ENCODE peak calls at places on chromosomes 16 and 17, in six cellular contexts. A is K562, N is A549, K is GM12878, J is upper lobe of left lung, M is HepG2. Z is an unnamed sample.

GRCh38 chr16:15925631-15926030 is 23.8 kb upstream of the ABCC1 start:
- ATAC-seq in N (no peak), A (no peak), K (no peak), M (peak), J (no peak), Z (no peak)

GRCh38 chr16:76071690-76072089 is 205.5 kb upstream of the CNTNAP4 start:
- ATAC-seq in K (no peak), J (no peak), N (no peak), A (no peak), M (no peak), Z (no peak)

GRCh38 chr17:78665952-78666920 is 89.0 kb upstream of the DNAH17 start:
- ATAC-seq in A (peak), M (peak), J (peak), N (no peak), K (peak), Z (peak)

GRCh38 chr16:31108794-31109558 is 790 bp downstream of the BCKDK start:
- ATAC-seq in J (no peak), M (no peak), A (no peak), K (no peak), N (no peak), Z (no peak)

GRCh38 chr16:3152273-3153076 is 17.6 kb downstream of the ZNF213 start:
- ATAC-seq in M (peak), N (peak), K (peak), J (peak), A (peak), Z (peak)

GRCh38 chr17:62085511-62086408 is 20.7 kb upstream of the MED13 start:
- ATAC-seq in A (peak), M (peak), N (no peak), K (peak), J (no peak), Z (no peak)

GRCh38 chr16:73993878-73994277 is 302.7 kb upstream of the PSMD7 start:
- ATAC-seq in M (no peak), N (no peak), K (no peak), A (no peak), J (no peak), Z (no peak)

GRCh38 chr16:69894675-69895074 is 56.5 kb upstream of the CLEC18A start:
- ATAC-seq in M (no peak), A (no peak), K (no peak), J (no peak), N (no peak), Z (no peak)

GRCh38 chr16:4795181-4795827 is at the start of gene SMIM22:
- ATAC-seq in M (no peak), K (no peak), A (peak), N (no peak), J (peak), Z (no peak)

GRCh38 chr17:80773243-80773991 is 218.2 kb upstream of the CHMP6 start:
- ATAC-seq in M (peak), A (peak), K (peak), N (peak), J (no peak), Z (peak)

GRCh38 chr17:82483836-82484235 is 25.3 kb downstream of the NARF start:
- ATAC-seq in J (no peak), M (no peak), K (no peak), N (no peak), A (no peak), Z (no peak)

GRCh38 chr16:86639354-86639753 is 61.0 kb downstream of the FOXL1 start:
- ATAC-seq in A (no peak), K (no peak), N (no peak), J (no peak), M (no peak), Z (no peak)

GRCh38 chr17:48143629-48144028 is 36.1 kb downstream of the SNX11 start:
- ATAC-seq in J (no peak), K (peak), A (no peak), M (no peak), N (no peak), Z (no peak)

GRCh38 chr16:3618782-3619166 is 7.4 kb upstream of the SLX4 start:
- ATAC-seq in J (no peak), N (peak), A (peak), M (no peak), K (peak), Z (no peak)

GRCh38 chr16:13999895-14000425 is 71.2 kb upstream of the MRTFB start:
- ATAC-seq in K (peak), N (no peak), J (no peak), M (no peak), A (peak), Z (no peak)

GRCh38 chr16:75004460-75004859 is 5.6 kb downstream of the ZNRF1 start:
- ATAC-seq in K (no peak), M (no peak), J (no peak), A (no peak), N (no peak), Z (no peak)

GRCh38 chr16:1713933-1714332 is 7.9 kb downstream of the MAPK8IP3 start:
- ATAC-seq in A (no peak), K (peak), J (no peak), N (no peak), M (no peak), Z (no peak)

GRCh38 chr17:72697602-72698146 is 394.8 kb downstream of the SLC39A11 start:
- ATAC-seq in K (no peak), A (no peak), N (no peak), J (no peak), M (peak), Z (no peak)

GRCh38 chr17:68238894-68239293 is 8.9 kb upstream of the AMZ2 start:
- ATAC-seq in A (no peak), M (no peak), J (no peak), K (peak), N (no peak), Z (no peak)

GRCh38 chr16:9092282-9092962 is 978 bp downstream of the HAPSTR1 start:
- ATAC-seq in N (peak), K (peak), A (peak), J (no peak), M (peak), Z (no peak)

GRCh38 chr16:1261131-1261917 is 5.5 kb downstream of the TPSD1 start:
- ATAC-seq in M (no peak), J (no peak), A (no peak), K (no peak), N (no peak), Z (no peak)

GRCh38 chr16:19715566-19715965 is 2.5 kb downstream of the KNOP1 start:
- ATAC-seq in J (no peak), N (no peak), A (no peak), M (no peak), K (no peak), Z (no peak)

GRCh38 chr17:61431594-61432311 is 20.5 kb upstream of the TBX4 start:
- ATAC-seq in M (peak), K (no peak), J (no peak), N (peak), A (no peak), Z (no peak)

GRCh38 chr16:69448470-69449193 is 24.2 kb downstream of the CYB5B start:
- ATAC-seq in J (peak), A (no peak), N (no peak), K (no peak), M (no peak), Z (peak)

GRCh38 chr16:78490847-78491246 is 391.4 kb downstream of the WWOX start:
- ATAC-seq in A (no peak), K (no peak), N (no peak), J (no peak), M (no peak), Z (no peak)

GRCh38 chr16:87936375-87937230 is at the start of gene CA5A:
- ATAC-seq in M (peak), J (no peak), K (no peak), A (peak), N (peak), Z (no peak)

GRCh38 chr17:71987634-71988033 is 133.2 kb upstream of the SOX9 start:
- ATAC-seq in J (no peak), A (no peak), M (no peak), K (peak), N (no peak), Z (no peak)

GRCh38 chr17:42918902-42919521 is 18.4 kb downstream of the G6PC1 start:
- ATAC-seq in A (no peak), K (peak), M (peak), J (no peak), N (peak), Z (no peak)

GRCh38 chr17:70136131-70136530 is 33.2 kb upstream of the KCNJ2 start:
- ATAC-seq in K (no peak), A (no peak), M (no peak), J (no peak), N (no peak), Z (no peak)

GRCh38 chr17:79832211-79833109 is 6.8 kb downstream of the CBX4 start:
- ATAC-seq in J (peak), A (peak), M (peak), K (no peak), N (peak), Z (peak)

GRCh38 chr17:80872999-80873951 is 118.4 kb upstream of the CHMP6 start:
- ATAC-seq in N (peak), A (no peak), M (no peak), J (no peak), K (no peak), Z (no peak)

GRCh38 chr16:17294856-17295255 is 175.9 kb downstream of the XYLT1 start:
- ATAC-seq in K (peak), J (no peak), A (no peak), N (no peak), M (no peak), Z (no peak)

GRCh38 chr16:3849751-3850543 is 30.6 kb downstream of the CREBBP start:
- ATAC-seq in K (no peak), J (no peak), A (no peak), N (no peak), M (no peak), Z (no peak)

GRCh38 chr16:55252577-55252976 is 71.4 kb upstream of the IRX6 start:
- ATAC-seq in M (no peak), K (no peak), A (no peak), N (no peak), J (no peak), Z (no peak)

DNA sequence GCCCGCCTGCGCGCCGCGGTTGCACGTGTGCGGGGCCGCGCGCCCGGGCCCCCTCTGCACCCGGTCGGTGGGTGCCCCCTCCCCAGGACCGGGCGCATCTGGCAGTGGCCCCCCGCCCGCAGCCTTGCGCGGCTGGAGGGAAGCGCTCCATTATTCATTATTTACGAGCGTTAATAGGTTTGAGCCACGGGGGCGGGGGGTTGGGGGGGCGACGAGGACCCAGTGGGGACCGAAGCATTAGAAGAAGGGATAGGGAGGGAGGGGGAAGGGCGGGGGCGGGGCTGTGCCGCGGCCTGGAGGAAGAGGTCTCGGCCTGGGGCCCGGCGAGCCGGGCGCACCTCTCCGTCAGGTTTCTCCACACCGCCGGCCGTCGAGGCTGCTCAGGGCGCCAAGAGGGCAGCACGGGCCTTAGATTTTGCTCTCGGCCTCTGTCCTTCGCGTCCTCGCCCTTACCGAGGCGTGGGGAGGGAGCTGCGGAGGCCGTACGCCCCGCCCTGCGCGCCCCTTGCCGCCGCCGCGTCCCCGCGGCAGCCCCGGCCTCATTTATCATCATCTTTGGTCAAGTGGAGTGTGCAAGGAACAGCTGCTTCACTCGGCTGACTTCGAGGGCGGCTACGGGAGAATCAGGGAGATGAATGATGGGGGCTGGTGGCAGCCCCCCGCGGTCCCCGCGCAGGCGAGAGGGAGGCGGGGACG is 54.2 kb downstream of the SREBF1 start:
- ATAC-seq in N (no peak), K (peak), A (peak), J (no peak), M (peak), Z (no peak)
- TF ChIP-seq EP300 in N (no peak), K (no peak), A (no peak), J (no peak), M (no peak), Z (no peak)

GRCh38 chr17:64412944-64413381 is 22.3 kb upstream of the PECAM1 start:
- ATAC-seq in N (no peak), K (no peak), A (no peak), M (no peak), J (no peak), Z (no peak)

GRCh38 chr17:64413505-64413904 is 22.8 kb upstream of the PECAM1 start:
- ATAC-seq in J (peak), M (no peak), N (no peak), A (no peak), K (peak), Z (no peak)

GRCh38 chr17:64410750-64411490 is 20.3 kb upstream of the PECAM1 start:
- ATAC-seq in M (peak), N (peak), K (no peak), J (no peak), A (no peak), Z (no peak)

GRCh38 chr17:64406321-64407200 is 15.9 kb upstream of the PECAM1 start:
- ATAC-seq in K (no peak), N (no peak), J (no peak), A (peak), M (peak), Z (no peak)

GRCh38 chr17:64411999-64412771 is 21.5 kb upstream of the PECAM1 start:
- ATAC-seq in A (no peak), M (no peak), K (peak), N (no peak), J (peak), Z (peak)
- H3K4me3 ChIP-seq in A (no peak), M (no peak), K (peak), N (no peak), J (peak), Z (peak)

DNA sequence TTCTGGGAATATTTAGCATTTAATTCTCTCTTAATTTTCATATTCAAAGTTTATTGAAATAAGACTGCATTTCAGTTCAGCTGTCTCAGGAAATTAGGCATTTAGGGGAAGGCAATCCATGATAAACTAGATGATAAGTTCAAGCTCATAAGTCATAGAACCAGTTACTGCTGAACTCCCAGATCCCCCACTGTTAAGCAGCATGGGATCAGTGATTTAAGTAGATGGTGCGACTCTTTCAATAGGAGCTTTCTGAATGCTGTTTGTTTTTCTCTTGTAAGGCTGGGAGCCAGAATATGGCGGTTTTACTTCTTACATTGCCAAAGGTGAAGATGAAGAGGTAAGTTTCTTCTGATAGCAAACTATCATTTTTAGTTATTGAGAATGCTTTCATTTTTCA is 23.9 kb downstream of the OGFOD1 start:
- ATAC-seq in N (no peak), A (no peak), M (no peak), J (no peak), K (no peak), Z (no peak)
- TF ChIP-seq EP300 in N (no peak), A (no peak), M (no peak), J (no peak), K (no peak), Z (no peak)

GRCh38 chr17:28897769-28898259 is 281 bp upstream of the FLOT2 start:
- ATAC-seq in K (no peak), J (peak), A (peak), M (peak), N (peak), Z (peak)

GRCh38 chr17:28898261-28898955 is 875 bp upstream of the FLOT2 start:
- ATAC-seq in M (no peak), K (no peak), J (no peak), A (no peak), N (no peak), Z (no peak)

GRCh38 chr17:28896884-28897768 is at the start of gene FLOT2:
- ATAC-seq in M (peak), A (peak), J (peak), N (peak), K (peak), Z (peak)

GRCh38 chr17:28896491-28896883 is 1.0 kb downstream of the FLOT2 start:
- ATAC-seq in A (no peak), M (no peak), N (no peak), J (no peak), K (no peak), Z (no peak)

DNA sequence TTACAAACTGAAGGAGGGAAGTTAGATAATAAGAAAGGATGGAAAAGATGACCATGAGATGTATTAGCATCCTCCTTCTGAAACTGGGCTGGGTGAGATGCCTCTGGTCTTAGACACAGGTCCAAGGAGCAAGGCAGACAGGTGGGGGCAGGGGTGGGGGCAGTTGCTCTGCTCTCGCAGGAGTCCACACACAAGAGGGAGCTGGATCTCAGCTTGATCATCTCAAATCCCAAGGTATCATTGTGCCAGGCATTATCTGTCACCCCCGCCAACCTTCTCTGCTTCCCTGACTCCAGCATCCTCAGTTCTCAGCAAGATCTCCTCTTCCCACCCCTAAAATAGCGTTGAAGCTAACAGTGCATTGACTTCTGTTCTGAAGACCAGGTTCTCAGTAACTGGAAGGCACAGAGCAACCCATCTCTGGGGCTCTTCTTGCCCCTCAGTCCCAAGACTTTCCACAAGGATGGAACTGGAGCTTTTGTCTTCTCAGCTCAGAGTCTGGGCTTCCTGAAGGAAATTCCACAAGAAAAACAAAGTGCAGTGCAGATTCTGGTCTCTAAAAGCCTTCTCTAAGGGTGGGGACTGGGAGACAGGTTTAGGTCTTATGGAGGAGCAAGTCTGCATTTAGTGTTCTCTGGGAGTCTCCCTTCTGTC is 1.6 kb downstream of the FLOT2 start:
- ATAC-seq in A (no peak), K (no peak), N (no peak), J (no peak), M (no peak), Z (no peak)
- H3K4me3 ChIP-seq in A (peak), K (peak), N (peak), J (peak), M (peak), Z (peak)

GRCh38 chr16:47858333-47859067 is 297.3 kb downstream of the ABCC12 start:
- ATAC-seq in M (peak), N (no peak), A (no peak), J (no peak), K (no peak), Z (no peak)
- TF ChIP-seq EP300 in M (no peak), N (no peak), A (no peak), J (no peak), K (no peak), Z (no peak)

DNA sequence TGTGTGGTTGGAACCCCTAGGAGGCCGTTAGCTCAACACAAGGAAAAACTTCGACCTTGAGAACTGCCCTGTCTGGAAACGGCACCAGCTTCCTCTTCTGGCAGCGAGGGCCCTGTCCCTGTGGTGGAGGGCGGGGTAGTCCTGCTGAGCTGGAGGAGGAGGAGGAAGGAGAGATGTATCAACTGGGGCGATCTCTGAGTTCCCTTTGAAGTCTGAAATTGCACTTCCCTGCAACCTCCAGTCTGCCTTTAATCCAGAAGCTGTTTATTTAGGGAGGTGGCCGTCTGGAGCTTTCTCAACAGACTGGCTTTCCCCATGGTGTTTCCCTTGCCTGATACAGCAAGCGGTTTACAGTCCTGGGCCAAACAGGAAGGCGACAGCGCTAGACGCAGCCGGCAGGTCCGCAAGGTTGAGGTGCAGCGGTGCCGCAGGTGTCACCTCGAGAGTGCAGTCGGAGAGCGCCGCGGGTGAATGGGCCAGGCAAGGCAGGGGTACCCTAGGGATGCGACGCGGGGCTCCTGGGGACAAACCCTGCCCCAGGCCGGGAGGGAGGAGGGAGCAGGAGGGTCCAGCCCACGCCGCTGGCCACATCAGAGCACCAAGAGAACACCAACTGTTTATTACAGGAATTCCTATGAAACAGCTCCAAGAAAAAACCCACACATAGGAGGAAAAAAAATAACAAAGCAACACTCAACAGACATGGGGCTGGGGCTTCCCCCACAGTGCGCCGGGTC is 11.3 kb upstream of the MRPS23 start:
- ATAC-seq in K (peak), M (peak), A (peak), J (peak), N (peak), Z (peak)
- H3K4me3 ChIP-seq in K (peak), M (peak), A (no peak), J (peak), N (peak), Z (peak)

GRCh38 chr17:4297351-4297750 is 33.6 kb upstream of the ANKFY1 start:
- ATAC-seq in K (no peak), N (no peak), A (no peak), J (no peak), M (no peak), Z (no peak)

GRCh38 chr17:4301066-4301465 is 37.3 kb upstream of the ANKFY1 start:
- ATAC-seq in N (no peak), M (no peak), J (no peak), K (no peak), A (no peak), Z (no peak)

GRCh38 chr17:4293572-4293971 is 29.8 kb upstream of the ANKFY1 start:
- ATAC-seq in M (no peak), A (no peak), N (no peak), J (no peak), K (peak), Z (no peak)

GRCh38 chr17:4295686-4296085 is 31.9 kb upstream of the ANKFY1 start:
- ATAC-seq in M (no peak), A (no peak), K (no peak), N (no peak), J (no peak), Z (no peak)
- TF ChIP-seq EP300 in M (no peak), A (no peak), K (no peak), N (no peak), J (no peak), Z (no peak)

GRCh38 chr17:7220593-7221280 is 999 bp downstream of the ACADVL start:
- ATAC-seq in K (peak), A (peak), J (peak), M (peak), N (peak), Z (no peak)

GRCh38 chr17:7218166-7218565 is 1.5 kb downstream of the DLG4 start:
- ATAC-seq in J (no peak), K (no peak), M (no peak), A (no peak), N (no peak), Z (no peak)

GRCh38 chr17:7218774-7219173 is 862 bp downstream of the DLG4 start:
- ATAC-seq in M (no peak), N (no peak), A (no peak), K (no peak), J (no peak), Z (no peak)

GRCh38 chr17:7219812-7220592 is at the start of the genes ACADVL and DLG4:
- ATAC-seq in M (peak), N (peak), A (peak), J (peak), K (peak), Z (peak)

GRCh38 chr17:7219434-7219811 is 213 bp downstream of the DLG4 start:
- ATAC-seq in N (no peak), K (no peak), M (no peak), A (no peak), J (no peak), Z (no peak)
- H3K4me3 ChIP-seq in N (peak), K (peak), M (peak), A (peak), J (peak), Z (peak)

Z was measured in gastroesophageal sphincter.